ENCODE peak calls at places on chromosomes 11 and 22, in five cellular contexts. One of them, this sample, is unnamed.

GRCh38 chr11:126090452-126090851 is 27.8 kb upstream of the CDON start:
- DNase-seq in mesendoderm: no peak
- DNase-seq in cardiac muscle cell: no peak
- DNase-seq in ascending aorta: no peak
- DNase-seq in kidney: no peak
- DNase-seq in this sample: no peak

GRCh38 chr11:113106507-113106906 is 145.3 kb downstream of the NCAM1 start:
- DNase-seq in mesendoderm: no peak
- DNase-seq in cardiac muscle cell: peak
- DNase-seq in ascending aorta: no peak
- DNase-seq in kidney: no peak
- DNase-seq in this sample: no peak

GRCh38 chr22:40524392-40525249 is 111.9 kb downstream of the MRTFA start:
- DNase-seq in mesendoderm: no peak
- DNase-seq in cardiac muscle cell: peak
- DNase-seq in ascending aorta: no peak
- DNase-seq in kidney: no peak
- DNase-seq in this sample: no peak

GRCh38 chr11:71086687-71087258 is 165.6 kb downstream of the SHANK2 start:
- DNase-seq in mesendoderm: peak
- DNase-seq in cardiac muscle cell: peak
- DNase-seq in ascending aorta: no peak
- DNase-seq in kidney: peak
- DNase-seq in this sample: no peak

GRCh38 chr11:18322818-18323570 is 627 bp downstream of the GTF2H1 start:
- DNase-seq in mesendoderm: peak
- DNase-seq in cardiac muscle cell: no peak
- DNase-seq in ascending aorta: no peak
- DNase-seq in kidney: no peak
- DNase-seq in this sample: no peak

GRCh38 chr22:25763239-25763777 is 21.3 kb downstream of the MYO18B start:
- DNase-seq in mesendoderm: no peak
- DNase-seq in cardiac muscle cell: no peak
- DNase-seq in ascending aorta: no peak
- DNase-seq in kidney: no peak
- DNase-seq in this sample: no peak

GRCh38 chr11:68269414-68270081 is 2.2 kb downstream of the C11orf24 start:
- DNase-seq in mesendoderm: peak
- DNase-seq in cardiac muscle cell: peak
- DNase-seq in ascending aorta: no peak
- DNase-seq in kidney: no peak
- DNase-seq in this sample: no peak

GRCh38 chr11:69711824-69712801 is 8.3 kb upstream of the FGF19 start:
- DNase-seq in mesendoderm: no peak
- DNase-seq in cardiac muscle cell: no peak
- DNase-seq in ascending aorta: no peak
- DNase-seq in kidney: no peak
- DNase-seq in this sample: no peak

GRCh38 chr11:73265853-73266643 is 6.1 kb upstream of the P2RY6 start:
- DNase-seq in mesendoderm: no peak
- DNase-seq in cardiac muscle cell: no peak
- DNase-seq in ascending aorta: no peak
- DNase-seq in kidney: no peak
- DNase-seq in this sample: no peak

GRCh38 chr11:125593113-125593761 is 585 bp downstream of the STT3A start:
- DNase-seq in mesendoderm: no peak
- DNase-seq in cardiac muscle cell: peak
- DNase-seq in ascending aorta: no peak
- DNase-seq in kidney: no peak
- DNase-seq in this sample: no peak

GRCh38 chr11:95095858-95096587 is 6.4 kb downstream of the ENDOD1 start:
- DNase-seq in mesendoderm: no peak
- DNase-seq in cardiac muscle cell: peak
- DNase-seq in ascending aorta: no peak
- DNase-seq in kidney: no peak
- DNase-seq in this sample: no peak

GRCh38 chr11:44377121-44377520 is 67.2 kb upstream of the ALX4 start:
- DNase-seq in mesendoderm: no peak
- DNase-seq in cardiac muscle cell: no peak
- DNase-seq in ascending aorta: no peak
- DNase-seq in kidney: no peak
- DNase-seq in this sample: no peak

GRCh38 chr11:25927391-25927790 is 404.5 kb upstream of the ANO3 start:
- DNase-seq in mesendoderm: peak
- DNase-seq in cardiac muscle cell: peak
- DNase-seq in ascending aorta: no peak
- DNase-seq in kidney: no peak
- DNase-seq in this sample: no peak

GRCh38 chr22:44261861-44262595 is 50.7 kb downstream of the SHISAL1 start:
- DNase-seq in mesendoderm: no peak
- DNase-seq in cardiac muscle cell: peak
- DNase-seq in ascending aorta: no peak
- DNase-seq in kidney: no peak
- DNase-seq in this sample: no peak

GRCh38 chr11:109728056-109728455 is 306.1 kb downstream of the C11orf87 start:
- DNase-seq in mesendoderm: no peak
- DNase-seq in cardiac muscle cell: no peak
- DNase-seq in ascending aorta: no peak
- DNase-seq in kidney: no peak
- DNase-seq in this sample: no peak

DNA sequence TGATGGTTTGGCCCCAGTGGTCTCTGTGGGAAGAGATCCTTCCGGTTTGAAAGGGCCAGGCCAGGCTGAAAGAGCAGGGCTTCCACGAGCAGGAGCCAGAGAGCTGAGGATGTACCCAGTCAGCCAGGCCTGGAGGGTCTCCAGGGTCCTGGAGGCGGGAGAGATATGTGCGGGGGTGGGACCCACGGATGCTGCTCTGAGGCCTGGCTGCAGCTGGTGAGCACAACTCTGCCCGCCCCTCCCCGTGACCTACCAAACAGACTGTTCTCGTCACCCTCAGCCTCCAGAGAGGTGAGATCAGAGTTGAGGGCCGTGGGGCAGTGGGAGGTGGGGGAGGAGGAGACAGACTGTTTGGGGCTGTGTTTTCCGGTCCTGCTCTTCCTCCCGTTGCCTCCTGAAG is 42.2 kb downstream of the TRIOBP start:
- DNase-seq in mesendoderm: no peak
- DNase-seq in cardiac muscle cell: peak
- DNase-seq in ascending aorta: no peak
- DNase-seq in kidney: peak
- DNase-seq in this sample: no peak
- H3K27ac ChIP-seq in mesendoderm: no peak
- H3K27ac ChIP-seq in cardiac muscle cell: no peak
- H3K27ac ChIP-seq in ascending aorta: no peak
- H3K27ac ChIP-seq in kidney: no peak
- H3K27ac ChIP-seq in this sample: no peak

GRCh38 chr11:128532571-128533091 is 54.7 kb downstream of the ETS1 start:
- DNase-seq in mesendoderm: peak
- DNase-seq in cardiac muscle cell: no peak
- DNase-seq in ascending aorta: no peak
- DNase-seq in kidney: no peak
- DNase-seq in this sample: no peak

GRCh38 chr11:128532016-128532570 is 55.3 kb downstream of the ETS1 start:
- DNase-seq in mesendoderm: no peak
- DNase-seq in cardiac muscle cell: no peak
- DNase-seq in ascending aorta: no peak
- DNase-seq in kidney: no peak
- DNase-seq in this sample: peak

GRCh38 chr11:128531588-128531987 is 55.8 kb downstream of the ETS1 start:
- DNase-seq in mesendoderm: no peak
- DNase-seq in cardiac muscle cell: no peak
- DNase-seq in ascending aorta: no peak
- DNase-seq in kidney: no peak
- DNase-seq in this sample: no peak

GRCh38 chr11:128528294-128528693 is 59.1 kb downstream of the ETS1 start:
- DNase-seq in mesendoderm: no peak
- DNase-seq in cardiac muscle cell: no peak
- DNase-seq in ascending aorta: no peak
- DNase-seq in kidney: no peak
- DNase-seq in this sample: no peak

DNA sequence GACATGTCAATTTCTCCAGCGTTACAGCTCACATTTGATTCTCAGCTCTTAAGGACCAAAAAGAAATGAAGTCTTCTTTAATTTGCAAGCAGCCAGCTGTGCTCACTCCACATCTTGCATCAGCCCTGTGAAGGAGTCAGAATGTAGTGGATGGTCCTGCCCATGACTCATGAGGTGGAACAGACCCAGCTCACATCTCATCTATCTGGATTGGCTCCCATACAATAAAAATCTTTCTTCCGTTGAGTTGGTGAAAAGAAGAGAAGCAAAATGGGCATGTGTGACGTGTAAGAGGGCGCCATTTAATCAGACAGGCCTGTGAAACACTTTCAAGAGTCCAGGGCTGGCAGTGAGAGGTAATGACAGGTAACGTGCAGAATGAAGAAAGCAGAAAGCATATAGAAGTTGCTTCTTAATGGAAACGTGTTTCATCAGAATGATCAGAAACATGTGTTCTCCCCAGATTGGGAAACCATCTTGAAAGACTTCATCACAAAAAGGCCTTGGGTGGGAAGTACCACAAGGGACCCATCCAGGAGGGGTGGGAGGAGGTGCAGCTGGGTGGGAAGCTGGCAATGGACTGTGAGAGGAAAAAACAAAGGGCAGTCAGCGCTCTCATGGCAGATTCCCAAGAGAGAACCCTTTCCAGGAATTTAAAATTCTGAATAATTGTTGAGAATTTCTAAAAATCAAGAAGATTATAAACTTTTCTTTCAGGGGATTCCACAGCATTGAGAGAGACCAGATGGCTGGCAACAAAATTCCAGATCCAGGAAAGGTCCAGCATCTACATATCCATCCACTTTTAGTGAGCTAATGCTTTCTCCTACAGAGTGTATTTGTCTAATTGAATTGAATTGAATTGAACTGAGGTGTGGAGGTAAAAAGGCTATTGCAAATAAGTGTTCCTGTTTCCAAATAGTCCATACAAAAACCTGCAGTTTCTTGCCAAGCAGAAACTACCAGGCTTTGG is 57.0 kb downstream of the ETS1 start:
- DNase-seq in mesendoderm: no peak
- DNase-seq in cardiac muscle cell: peak
- DNase-seq in ascending aorta: no peak
- DNase-seq in kidney: no peak
- DNase-seq in this sample: no peak
- H3K27ac ChIP-seq in mesendoderm: no peak
- H3K27ac ChIP-seq in cardiac muscle cell: no peak
- H3K27ac ChIP-seq in ascending aorta: peak
- H3K27ac ChIP-seq in kidney: no peak
- H3K27ac ChIP-seq in this sample: no peak

GRCh38 chr22:49668402-49668801 is 159.3 kb downstream of the BRD1 start:
- DNase-seq in mesendoderm: no peak
- DNase-seq in cardiac muscle cell: no peak
- DNase-seq in ascending aorta: no peak
- DNase-seq in kidney: peak
- DNase-seq in this sample: no peak

GRCh38 chr22:49667236-49667635 is 160.4 kb downstream of the BRD1 start:
- DNase-seq in mesendoderm: no peak
- DNase-seq in cardiac muscle cell: no peak
- DNase-seq in ascending aorta: no peak
- DNase-seq in kidney: peak
- DNase-seq in this sample: no peak

GRCh38 chr22:49664891-49665290 is 162.8 kb downstream of the BRD1 start:
- DNase-seq in mesendoderm: no peak
- DNase-seq in cardiac muscle cell: no peak
- DNase-seq in ascending aorta: no peak
- DNase-seq in kidney: no peak
- DNase-seq in this sample: no peak

GRCh38 chr22:49664371-49664881 is 163.2 kb downstream of the BRD1 start:
- DNase-seq in mesendoderm: no peak
- DNase-seq in cardiac muscle cell: no peak
- DNase-seq in ascending aorta: no peak
- DNase-seq in kidney: peak
- DNase-seq in this sample: peak

DNA sequence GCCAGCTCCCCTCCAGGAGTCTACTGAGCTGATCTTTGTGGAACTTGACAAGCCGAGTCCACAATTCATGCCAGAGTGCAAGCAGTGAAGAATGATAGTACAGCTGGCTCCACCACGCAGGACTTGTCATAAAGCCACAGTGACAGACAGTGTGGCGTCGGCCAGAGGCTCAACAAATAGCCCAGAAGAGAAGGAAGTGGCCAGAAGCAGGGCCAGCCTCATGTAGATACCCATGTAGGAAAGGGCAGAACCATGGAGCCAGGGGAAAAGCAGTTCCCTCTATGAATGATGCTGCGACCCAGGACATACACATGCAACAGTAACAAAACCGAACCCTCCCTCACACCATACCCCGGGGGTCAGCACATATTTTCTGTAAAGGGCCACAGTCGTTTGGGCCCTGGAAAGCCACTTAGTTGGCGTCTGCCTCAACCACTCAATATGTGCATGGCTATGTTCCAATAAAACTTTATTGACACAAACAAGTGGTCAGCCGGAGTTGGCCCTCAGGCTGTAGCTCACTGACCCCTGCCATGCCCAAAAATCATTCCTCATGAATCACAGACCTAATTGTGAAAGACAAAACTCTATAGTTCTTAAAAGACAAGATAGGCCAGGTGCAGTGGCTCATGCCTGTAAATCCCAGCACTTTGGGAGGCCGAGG is 161.4 kb downstream of the BRD1 start:
- DNase-seq in mesendoderm: no peak
- DNase-seq in cardiac muscle cell: no peak
- DNase-seq in ascending aorta: no peak
- DNase-seq in kidney: no peak
- DNase-seq in this sample: no peak
- H3K27ac ChIP-seq in mesendoderm: no peak
- H3K27ac ChIP-seq in cardiac muscle cell: no peak
- H3K27ac ChIP-seq in ascending aorta: no peak
- H3K27ac ChIP-seq in kidney: no peak
- H3K27ac ChIP-seq in this sample: no peak

GRCh38 chr11:8789864-8790263 is 107.3 kb downstream of the RPL27A start:
- DNase-seq in mesendoderm: no peak
- DNase-seq in cardiac muscle cell: no peak
- DNase-seq in ascending aorta: no peak
- DNase-seq in kidney: no peak
- DNase-seq in this sample: no peak

GRCh38 chr11:8787372-8787771 is 104.8 kb downstream of the RPL27A start:
- DNase-seq in mesendoderm: no peak
- DNase-seq in cardiac muscle cell: no peak
- DNase-seq in ascending aorta: no peak
- DNase-seq in kidney: no peak
- DNase-seq in this sample: no peak

GRCh38 chr11:8786933-8787332 is 104.3 kb downstream of the RPL27A start:
- DNase-seq in mesendoderm: no peak
- DNase-seq in cardiac muscle cell: peak
- DNase-seq in ascending aorta: no peak
- DNase-seq in kidney: no peak
- DNase-seq in this sample: no peak

GRCh38 chr11:8790964-8791363 is 108.4 kb downstream of the RPL27A start:
- DNase-seq in mesendoderm: no peak
- DNase-seq in cardiac muscle cell: no peak
- DNase-seq in ascending aorta: no peak
- DNase-seq in kidney: no peak
- DNase-seq in this sample: no peak

DNA sequence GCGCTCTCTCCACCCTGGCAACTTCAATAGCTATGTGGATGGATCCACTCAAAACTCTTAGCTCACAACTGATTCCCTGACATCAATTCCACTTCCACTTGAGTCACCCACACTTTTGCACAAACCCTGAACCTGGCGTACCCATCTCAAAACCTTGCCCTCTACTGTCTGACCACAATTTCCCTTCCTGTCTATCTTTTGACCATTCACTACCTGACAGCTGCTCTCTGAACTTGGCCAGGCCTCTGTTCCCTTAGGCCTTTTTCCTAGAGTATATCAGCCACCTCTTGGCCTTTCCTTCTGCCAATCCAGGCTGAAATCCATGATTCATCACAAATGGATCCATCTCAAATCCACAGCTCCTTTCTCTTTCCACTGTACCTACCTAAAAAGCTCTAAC is 106.0 kb downstream of the RPL27A start:
- DNase-seq in mesendoderm: no peak
- DNase-seq in cardiac muscle cell: no peak
- DNase-seq in ascending aorta: no peak
- DNase-seq in kidney: no peak
- DNase-seq in this sample: no peak
- H3K27ac ChIP-seq in mesendoderm: no peak
- H3K27ac ChIP-seq in cardiac muscle cell: no peak
- H3K27ac ChIP-seq in ascending aorta: peak
- H3K27ac ChIP-seq in kidney: no peak
- H3K27ac ChIP-seq in this sample: no peak

This sample was measured in substantia nigra.